ENCODE peak calls at places on chromosome 15, in four cellular contexts. Q is sigmoid colon, S is H1, P is transverse colon. G is an unnamed sample.

GRCh38 chr15:63880744-63881143 is 47.0 kb upstream of the HERC1 start:
- DNase-seq in Q (no peak), S (no peak), P (no peak), G (no peak)

GRCh38 chr15:61404567-61404966 is 175.5 kb upstream of the RORA start:
- DNase-seq in Q (no peak), S (no peak), P (no peak), G (no peak)

GRCh38 chr15:89587955-89588354 is 12.7 kb downstream of the TICRR start:
- DNase-seq in Q (no peak), S (no peak), P (no peak), G (peak)

GRCh38 chr15:57923311-57923710 is 142.2 kb downstream of the ALDH1A2 start:
- DNase-seq in Q (no peak), S (no peak), P (peak), G (no peak)

GRCh38 chr15:60392986-60393811 is 4.6 kb downstream of the ANXA2 start:
- DNase-seq in Q (peak), S (no peak), P (peak), G (no peak)

GRCh38 chr15:60764408-60764963 is 285.5 kb upstream of the ICE2 start:
- DNase-seq in Q (no peak), S (no peak), P (no peak), G (no peak)

GRCh38 chr15:83310521-83311456 is 26.3 kb upstream of the BNC1 start:
- DNase-seq in Q (no peak), S (no peak), P (no peak), G (no peak)

GRCh38 chr15:33169625-33170024 is 24.9 kb downstream of the FMN1 start:
- DNase-seq in Q (no peak), S (no peak), P (no peak), G (no peak)

GRCh38 chr15:93987068-93987467 is 244.3 kb upstream of the MCTP2 start:
- DNase-seq in Q (no peak), S (no peak), P (no peak), G (no peak)

GRCh38 chr15:78915341-78916087 is 29.3 kb downstream of the CTSH start:
- DNase-seq in Q (peak), S (no peak), P (peak), G (no peak)
- TF ChIP-seq POLR2A in Q (no peak), S (no peak), P (no peak), G (no peak)

GRCh38 chr15:43796566-43796965 is 3.5 kb downstream of the SERINC4 start:
- DNase-seq in Q (no peak), S (no peak), P (no peak), G (no peak)
- TF ChIP-seq POLR2A in Q (no peak), S (peak), P (no peak), G (no peak)

DNA sequence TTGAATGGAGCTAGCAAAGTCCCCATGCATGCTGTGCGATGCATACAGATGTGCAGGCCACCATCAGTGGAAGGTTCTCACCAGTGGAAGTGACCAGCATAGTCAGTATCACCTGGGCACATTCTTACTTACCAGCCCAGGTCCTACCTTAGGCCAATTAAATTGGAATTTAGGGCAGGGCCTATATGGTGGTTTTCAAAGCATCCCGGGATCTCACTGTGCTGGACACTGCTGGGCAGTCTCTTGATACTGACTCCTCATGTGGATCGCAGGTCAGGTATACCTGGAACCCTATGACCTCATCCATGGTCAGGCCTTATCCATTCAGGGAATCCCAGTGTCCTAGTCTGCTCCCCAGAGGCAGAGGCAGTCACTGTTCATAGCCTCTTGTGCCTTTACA is 336.6 kb upstream of the NR2E3 start:
- DNase-seq in Q (no peak), S (no peak), P (no peak), G (no peak)
- TF ChIP-seq POLR2A in Q (no peak), S (no peak), P (no peak), G (no peak)

GRCh38 chr15:68252925-68253534 is 23.5 kb upstream of the CLN6 start:
- DNase-seq in Q (no peak), S (no peak), P (peak), G (peak)

GRCh38 chr15:68261241-68261640 is 16.3 kb upstream of the FEM1B start:
- DNase-seq in Q (no peak), S (no peak), P (no peak), G (no peak)

GRCh38 chr15:68258684-68259083 is 18.9 kb upstream of the FEM1B start:
- DNase-seq in Q (peak), S (no peak), P (peak), G (no peak)

GRCh38 chr15:68259883-68260282 is 17.7 kb upstream of the FEM1B start:
- DNase-seq in Q (no peak), S (no peak), P (no peak), G (no peak)

DNA sequence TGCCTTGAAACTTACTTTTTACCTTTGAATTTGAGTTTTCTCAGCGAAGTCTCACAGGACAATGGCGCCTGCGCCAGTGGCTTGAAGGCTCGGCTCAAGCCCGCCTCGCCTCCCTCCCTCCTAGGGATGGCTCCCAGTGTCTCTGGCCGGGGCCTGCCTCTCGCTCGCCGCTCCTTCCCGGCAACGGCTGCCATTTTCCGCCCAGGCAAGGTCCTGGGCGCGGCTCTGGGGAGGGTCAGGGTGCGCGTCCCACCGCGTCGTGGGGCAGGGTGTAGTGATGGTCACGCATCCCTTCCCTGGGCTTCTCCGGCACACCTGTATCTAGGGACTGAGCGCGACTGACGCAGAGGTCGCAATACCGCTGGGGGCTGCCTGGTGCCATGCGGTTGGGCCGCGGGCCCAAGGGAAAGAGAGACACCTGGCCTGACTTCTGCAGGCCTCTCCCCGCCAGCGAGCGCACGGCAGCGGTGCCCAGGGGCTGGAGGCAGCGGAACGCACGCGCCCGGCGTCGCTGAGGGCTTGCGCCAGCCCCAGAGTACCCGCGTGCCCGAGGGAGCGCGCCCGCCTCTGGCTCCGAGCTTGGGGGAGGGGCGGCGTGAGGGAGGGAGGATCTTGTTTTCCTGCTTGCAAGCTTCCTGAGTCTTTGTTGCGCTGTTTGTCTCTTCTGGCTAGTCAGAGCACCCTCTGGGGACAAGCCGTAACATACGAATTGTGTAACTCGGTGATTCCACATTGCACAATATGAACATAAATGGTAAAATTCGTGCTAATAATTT is 20.7 kb upstream of the FEM1B start:
- DNase-seq in Q (peak), S (peak), P (peak), G (no peak)
- TF ChIP-seq POLR2A in Q (peak), S (peak), P (peak), G (no peak)

GRCh38 chr15:92654662-92655061 is 913 bp downstream of the FAM174B start:
- DNase-seq in Q (no peak), S (no peak), P (no peak), G (no peak)

GRCh38 chr15:92653366-92653765 is 2.2 kb downstream of the FAM174B start:
- DNase-seq in Q (no peak), S (no peak), P (no peak), G (no peak)

GRCh38 chr15:92656089-92656488 is 514 bp upstream of the FAM174B start:
- DNase-seq in Q (no peak), S (no peak), P (no peak), G (no peak)

GRCh38 chr15:92653836-92654524 is 1.6 kb downstream of the FAM174B start:
- DNase-seq in Q (peak), S (no peak), P (peak), G (no peak)

DNA sequence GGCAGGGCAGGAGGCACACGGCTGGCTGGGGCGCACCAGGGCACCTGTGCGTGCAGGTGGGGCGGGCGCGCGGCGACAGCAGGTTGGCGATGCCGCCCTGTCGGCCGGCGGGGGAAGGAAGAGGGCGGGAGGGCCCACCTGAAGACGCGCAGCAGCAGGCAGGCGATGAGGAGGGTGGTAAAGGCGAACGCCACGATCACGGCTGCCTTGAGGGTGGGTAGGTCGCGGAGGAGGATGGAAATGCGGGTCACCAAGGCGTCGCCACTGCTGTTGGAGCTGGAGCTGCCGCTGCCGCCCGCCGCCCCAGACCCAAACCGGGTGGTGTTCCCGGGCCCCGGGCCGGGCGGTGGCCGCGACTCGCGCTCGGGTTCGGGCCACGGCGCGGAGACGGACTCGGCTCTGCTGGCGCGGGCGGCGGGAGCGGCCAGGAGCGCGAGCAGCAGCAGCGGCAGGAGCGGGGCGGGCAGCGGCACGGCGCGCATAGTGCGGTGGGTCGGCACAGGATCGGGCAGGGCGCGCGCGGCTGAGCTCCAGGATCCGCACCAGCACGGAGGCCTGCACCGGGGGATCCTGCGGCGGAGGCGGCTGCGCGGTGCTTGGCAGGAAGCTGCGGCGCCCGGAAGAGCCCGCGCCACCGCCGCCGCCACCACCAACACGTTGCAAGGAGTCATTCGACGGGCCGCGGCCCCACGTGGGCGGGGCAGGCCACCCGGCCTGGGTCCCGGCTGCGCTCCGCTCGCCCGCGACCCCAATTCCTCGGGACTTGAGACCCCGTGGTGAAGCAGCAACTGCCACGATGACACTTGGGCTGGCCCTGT is at the start of gene FAM174B:
- DNase-seq in Q (peak), S (no peak), P (peak), G (no peak)
- TF ChIP-seq POLR2A in Q (no peak), S (no peak), P (peak), G (peak)

GRCh38 chr15:73685561-73685960 is 1.4 kb downstream of the CD276 start:
- DNase-seq in Q (no peak), S (no peak), P (no peak), G (no peak)

GRCh38 chr15:73683257-73683623 is 943 bp upstream of the CD276 start:
- DNase-seq in Q (no peak), S (no peak), P (no peak), G (no peak)

GRCh38 chr15:73681856-73682596 is 2.2 kb upstream of the CD276 start:
- DNase-seq in Q (no peak), S (no peak), P (no peak), G (no peak)

GRCh38 chr15:73682597-73683090 is 1.5 kb upstream of the CD276 start:
- DNase-seq in Q (no peak), S (no peak), P (no peak), G (no peak)

GRCh38 chr15:73683624-73684536 is at the start of gene CD276:
- DNase-seq in Q (peak), S (no peak), P (peak), G (peak)
- TF ChIP-seq POLR2A in Q (no peak), S (peak), P (no peak), G (peak)

GRCh38 chr15:34360298-34360697 is 6.7 kb downstream of the LPCAT4 start:
- DNase-seq in Q (no peak), S (no peak), P (no peak), G (peak)
- TF ChIP-seq POLR2A in Q (no peak), S (no peak), P (no peak), G (no peak)